ENCODE peak calls at places on chromosomes 12 and 14, in six cellular contexts. I is stimulated activated effector memory CD8-positive, alpha-beta T cell treated with anti-CD3 and anti-CD28 coated beads, Interleukin-12 subunit alpha, Interleukin-12 subunit beta, amount 100 ng/mL, for 72 hours; V is HCT116; W is GM12891; R is astrocyte of the spinal cord; B is effector CD8-positive, alpha-beta T cell. C is an unnamed sample.

GRCh38 chr12:64088431-64089349 is 133.4 kb downstream of the KICS2 start:
- DNase-seq in R (peak), V (peak), B (no peak), W (no peak), I (no peak), C (no peak)

GRCh38 chr14:100565650-100566049 is 21.6 kb downstream of the BEGAIN start:
- DNase-seq in B (no peak), R (no peak), W (no peak), I (no peak), V (no peak), C (no peak)

GRCh38 chr12:111773801-111774551 is 7.2 kb downstream of the ALDH2 start:
- DNase-seq in W (no peak), I (no peak), R (peak), B (no peak), V (no peak), C (no peak)

GRCh38 chr12:129212221-129212630 is 358.9 kb downstream of the GLT1D1 start:
- DNase-seq in W (no peak), R (peak), I (no peak), V (no peak), B (no peak), C (no peak)

GRCh38 chr14:48323655-48324054 is 648.2 kb upstream of the MDGA2 start:
- DNase-seq in V (no peak), R (peak), W (no peak), I (no peak), B (no peak), C (no peak)

GRCh38 chr12:72679147-72679757 is 407.1 kb downstream of the TRHDE start:
- DNase-seq in V (no peak), W (no peak), B (no peak), R (no peak), I (no peak), C (no peak)

GRCh38 chr14:53500191-53500590 is 347.1 kb upstream of the DDHD1 start:
- DNase-seq in W (no peak), B (no peak), V (no peak), R (no peak), I (no peak), C (no peak)

GRCh38 chr14:100469632-100470522 is 117.3 kb downstream of the BEGAIN start:
- DNase-seq in V (no peak), R (no peak), B (no peak), I (no peak), W (no peak), C (no peak)

GRCh38 chr12:2336409-2336829 is 283.6 kb downstream of the CACNA1C start:
- DNase-seq in R (peak), I (no peak), V (peak), W (no peak), B (no peak), C (no peak)

GRCh38 chr14:104423715-104424405 is 155.7 kb upstream of the C14orf180 start:
- DNase-seq in B (no peak), V (no peak), W (no peak), I (no peak), R (no peak), C (no peak)

GRCh38 chr12:75665216-75665615 is 153.8 kb upstream of the KRR1 start:
- DNase-seq in W (no peak), I (no peak), B (no peak), R (no peak), V (no peak), C (no peak)

GRCh38 chr14:35405304-35405996 is 901 bp upstream of the NFKBIA start:
- DNase-seq in V (no peak), I (no peak), R (no peak), B (no peak), W (no peak), C (no peak)

GRCh38 chr12:49863946-49864816 is 21.3 kb upstream of the BCDIN3D start:
- DNase-seq in B (no peak), W (no peak), V (no peak), I (no peak), R (no peak), C (no peak)

GRCh38 chr12:132675753-132676152 is 11.4 kb downstream of the POLE start:
- DNase-seq in V (no peak), W (no peak), I (no peak), R (no peak), B (no peak), C (no peak)

GRCh38 chr14:104942586-104942985 is 17.9 kb downstream of the PLD4 start:
- DNase-seq in V (no peak), R (no peak), W (no peak), B (no peak), I (no peak), C (no peak)

C was measured in GM12892.